ENCODE peak calls at places on chromosome 5, in seven cellular contexts. R is neural progenitor cell, E is tibial artery, K is endodermal cell, P is left lung, G is heart left ventricle, L is fibroblast of lung. W is an unnamed sample. For H3K4me1, the result is how much of the 10 kb centered on the place peaks cover.

GRCh38 chr5:87076931-87077330 is 190.8 kb upstream of the RASA1 start:
- DNase-seq in R (no peak), E (no peak), K (no peak), P (no peak), G (no peak), L (peak), W (no peak)

GRCh38 chr5:32217886-32218396 is 43.8 kb upstream of the GOLPH3 start:
- DNase-seq in R (peak), E (no peak), K (no peak), P (no peak), G (peak), L (peak), W (no peak)

GRCh38 chr5:122137702-122138101 is 8.4 kb downstream of the ZNF474 start:
- DNase-seq in R (no peak), E (no peak), K (no peak), P (no peak), G (no peak), L (no peak), W (no peak)

GRCh38 chr5:1378096-1378495 is 33.2 kb upstream of the CLPTM1L start:
- DNase-seq in R (no peak), E (no peak), K (no peak), P (peak), G (no peak), L (no peak), W (no peak)

GRCh38 chr5:68259696-68260095 is 44.1 kb downstream of the PIK3R1 start:
- DNase-seq in R (no peak), E (no peak), K (no peak), P (no peak), G (no peak), L (no peak), W (no peak)

GRCh38 chr5:57937501-57937900 is 454.9 kb upstream of the ACTBL2 start:
- DNase-seq in R (no peak), E (no peak), K (no peak), P (no peak), G (no peak), L (no peak), W (no peak)

GRCh38 chr5:169416583-169417196 is 115.8 kb upstream of the SLIT3 start:
- DNase-seq in R (peak), E (peak), K (peak), P (peak), G (peak), L (peak), W (peak)

GRCh38 chr5:1732955-1733354 is 66.7 kb downstream of the MRPL36 start:
- DNase-seq in R (no peak), E (no peak), K (peak), P (no peak), G (no peak), L (no peak), W (no peak)

GRCh38 chr5:159764283-159764927 is 151.9 kb upstream of the ADRA1B start:
- DNase-seq in R (no peak), E (no peak), K (no peak), P (no peak), G (peak), L (peak), W (peak)

GRCh38 chr5:169811680-169812079 is 168.6 kb downstream of the INSYN2B start:
- DNase-seq in R (no peak), E (no peak), K (no peak), P (no peak), G (no peak), L (no peak), W (no peak)

GRCh38 chr5:112119527-112119926 is 299.6 kb downstream of the EPB41L4A start:
- DNase-seq in R (no peak), E (no peak), K (no peak), P (no peak), G (no peak), L (no peak), W (no peak)

GRCh38 chr5:156815988-156816599 is 34.0 kb upstream of the PPP1R2B start:
- DNase-seq in R (peak), E (no peak), K (peak), P (no peak), G (peak), L (peak), W (peak)

GRCh38 chr5:167579701-167580045 is 711.8 kb upstream of the WWC1 start:
- DNase-seq in R (no peak), E (no peak), K (no peak), P (no peak), G (no peak), L (peak), W (no peak)

GRCh38 chr5:137075163-137075970 is 423.8 kb downstream of the SPOCK1 start:
- DNase-seq in R (peak), E (no peak), K (peak), P (peak), G (peak), L (no peak), W (peak)

GRCh38 chr5:159965031-159965837 is 43.7 kb upstream of the TTC1 start:
- DNase-seq in R (peak), E (no peak), K (peak), P (peak), G (peak), L (peak), W (peak)

GRCh38 chr5:67983251-67983941 is 232.2 kb upstream of the PIK3R1 start:
- DNase-seq in R (no peak), E (no peak), K (no peak), P (no peak), G (no peak), L (peak), W (peak)

GRCh38 chr5:98938459-98938858 is 9.7 kb upstream of the CHD1 start:
- DNase-seq in R (peak), E (no peak), K (no peak), P (no peak), G (no peak), L (peak), W (no peak)

GRCh38 chr5:25850581-25850980 is 1187.8 kb downstream of the CDH9 start:
- DNase-seq in R (peak), E (no peak), K (no peak), P (no peak), G (no peak), L (no peak), W (no peak)

GRCh38 chr5:67774153-67774552 is 441.4 kb upstream of the PIK3R1 start:
- DNase-seq in R (no peak), E (no peak), K (no peak), P (no peak), G (no peak), L (peak), W (no peak)

GRCh38 chr5:82796643-82797416 is 280.4 kb downstream of the TMEM167A start:
- DNase-seq in R (peak), E (no peak), K (peak), P (no peak), G (no peak), L (no peak), W (no peak)

GRCh38 chr5:19927919-19928318 is 60.1 kb downstream of the CDH18 start:
- DNase-seq in R (peak), E (no peak), K (peak), P (no peak), G (no peak), L (peak), W (no peak)

GRCh38 chr5:58317808-58318207 is 142.1 kb downstream of the PLK2 start:
- DNase-seq in R (no peak), E (no peak), K (no peak), P (no peak), G (no peak), L (no peak), W (no peak)

GRCh38 chr5:115545065-115545882 is 699 bp upstream of the FEM1C start:
- DNase-seq in R (no peak), E (no peak), K (no peak), P (no peak), G (no peak), L (no peak), W (no peak)

GRCh38 chr5:59709833-59710232 is 183.7 kb downstream of the PDE4D start:
- DNase-seq in R (peak), E (no peak), K (peak), P (no peak), G (peak), L (peak), W (peak)

GRCh38 chr5:1008451-1009358 is at the start of gene NKD2:
- DNase-seq in R (peak), E (peak), K (peak), P (peak), G (peak), L (no peak), W (no peak)

GRCh38 chr5:1793966-1794895 is 5.4 kb downstream of the MRPL36 start:
- DNase-seq in R (no peak), E (no peak), K (no peak), P (peak), G (no peak), L (peak), W (peak)

GRCh38 chr5:81755320-81755719 is 4.4 kb upstream of the SSBP2 start:
- DNase-seq in R (peak), E (peak), K (peak), P (no peak), G (no peak), L (peak), W (peak)

GRCh38 chr5:2751592-2752021 is at the start of gene IRX2:
- DNase-seq in R (peak), E (no peak), K (peak), P (peak), G (peak), L (peak), W (peak)

GRCh38 chr5:139474815-139475791 is 4.3 kb downstream of the SMIM33 start:
- DNase-seq in R (no peak), E (no peak), K (no peak), P (peak), G (no peak), L (peak), W (no peak)

GRCh38 chr5:39502704-39503103 is 77.9 kb upstream of the DAB2 start:
- DNase-seq in R (no peak), E (no peak), K (no peak), P (no peak), G (no peak), L (no peak), W (no peak)
- H3K27ac ChIP-seq in R (no peak), E (peak), K (no peak), P (peak), G (peak), L (peak), W (peak)

DNA sequence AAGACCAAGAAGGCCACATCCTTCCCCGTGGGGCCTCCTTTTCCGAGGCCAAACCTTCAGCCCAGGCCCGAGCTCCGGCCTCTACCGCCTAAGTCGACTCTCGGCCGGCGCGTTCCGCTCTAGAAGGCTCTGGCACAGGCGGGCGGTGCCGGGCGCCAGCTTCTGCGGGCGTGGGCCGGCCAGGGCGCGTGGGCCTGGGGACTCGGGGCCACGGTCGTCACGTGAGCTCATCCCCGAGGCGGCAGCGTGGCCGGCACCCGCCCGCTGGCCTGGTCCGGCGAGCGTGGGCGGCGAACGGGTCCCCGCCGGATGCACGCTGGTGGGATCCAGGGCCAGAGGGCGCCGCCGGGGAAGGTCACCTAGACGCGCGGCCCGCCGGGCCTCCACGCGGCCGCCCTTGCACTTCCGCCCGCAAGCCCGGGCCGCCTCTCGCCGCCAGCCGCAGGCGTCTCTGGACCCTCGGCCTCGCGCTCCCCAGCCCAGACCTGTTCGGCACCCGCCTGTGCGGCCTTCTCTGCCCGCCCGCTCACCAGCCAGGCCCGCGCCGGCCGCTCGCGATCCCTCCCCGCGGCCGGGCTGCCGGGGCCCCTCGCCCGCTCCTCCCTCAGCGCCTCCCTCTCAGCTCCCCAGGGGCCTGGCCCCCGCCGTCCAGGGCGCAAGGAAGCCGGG is 684 bp downstream of the VDAC1 start:
- DNase-seq in R (peak), E (peak), K (peak), P (peak), G (peak), L (peak), W (peak)
- H3K4me1 ChIP-seq in R (under half), E (under half), K (under half), P (under half), G (under half), L (under half), W (under half)

DNA sequence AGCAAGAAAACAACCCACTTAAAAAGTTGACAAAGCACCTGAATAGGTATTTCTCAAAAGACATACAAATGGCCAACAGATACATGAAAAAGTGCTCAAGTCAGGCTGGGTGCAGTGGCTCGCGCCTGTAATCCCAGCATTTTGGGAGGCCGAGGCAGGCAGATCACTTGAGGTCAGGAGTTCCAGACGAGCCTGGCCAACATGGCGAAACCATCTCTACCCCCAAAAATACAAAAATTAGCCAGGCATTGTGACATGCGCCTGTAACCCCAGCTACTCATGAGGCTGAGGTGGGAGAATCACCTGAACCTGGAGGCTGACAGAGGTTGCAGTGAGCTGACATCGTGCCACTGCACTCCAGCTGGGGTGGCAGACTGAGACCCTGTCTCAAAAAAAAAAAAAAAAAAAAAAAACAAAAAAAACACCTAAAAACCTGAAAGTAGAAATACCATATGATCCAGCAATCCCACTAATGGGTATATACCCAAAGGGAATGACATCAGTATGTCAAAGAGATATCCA is 101.7 kb downstream of the THBS4 start:
- DNase-seq in R (no peak), E (no peak), K (no peak), P (no peak), G (no peak), L (no peak), W (no peak)
- H3K27ac ChIP-seq in R (no peak), E (no peak), K (no peak), P (peak), G (no peak), L (no peak), W (no peak)

DNA sequence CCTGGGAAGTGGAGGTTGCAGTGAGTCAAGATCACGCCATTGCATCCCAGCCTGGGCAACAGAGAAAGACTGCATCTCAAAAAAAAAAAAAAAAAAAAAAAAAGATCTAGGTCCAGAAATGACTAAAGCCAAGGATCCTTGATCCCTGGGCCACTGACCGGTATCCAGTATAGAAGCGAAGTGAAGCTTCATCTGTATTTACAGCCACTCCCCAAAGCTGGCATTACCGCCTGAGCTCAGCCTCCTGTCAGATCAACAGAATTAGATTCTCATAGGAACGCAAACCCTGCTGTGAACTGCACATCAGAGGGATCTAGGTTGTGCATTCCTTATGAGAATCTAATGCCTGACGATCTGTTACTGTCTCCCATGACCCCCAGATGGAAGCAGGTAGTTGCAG is 9.3 kb downstream of the CSNK1A1 start:
- DNase-seq in R (no peak), E (no peak), K (no peak), P (no peak), G (no peak), L (no peak), W (no peak)
- H3K4me1 ChIP-seq in R (under half), E (under half), K (under half), P (under half), G (half or more), L (under half), W (under half)

W was measured in SJSA1.